ENCODE peak calls at places on chromosomes 5 and 9, in five cellular contexts. One of them, this sample, is unnamed.

GRCh38 chr5:54844905-54845566 is 140.4 kb downstream of the ESM1 start:
- DNase-seq in COR-L47: peak
- DNase-seq in cardiac fibroblast: peak
- DNase-seq in iris pigment epithelial cell: peak
- DNase-seq in stimulated activated CD8-positive, alpha-beta memory T cell treated with anti-CD3 and anti-CD28 coated beads, Interleukin-4, amount 100 ng/mL, for 24 hours: no peak
- DNase-seq in this sample: no peak

GRCh38 chr9:137216188-137216965 is 5.7 kb downstream of the RNF208 start:
- DNase-seq in iris pigment epithelial cell: no peak
- DNase-seq in COR-L47: no peak
- DNase-seq in cardiac fibroblast: no peak
- DNase-seq in stimulated activated CD8-positive, alpha-beta memory T cell treated with anti-CD3 and anti-CD28 coated beads, Interleukin-4, amount 100 ng/mL, for 24 hours: no peak
- DNase-seq in this sample: no peak

GRCh38 chr9:136762915-136763648 is 1.2 kb downstream of the LCN15 start:
- DNase-seq in iris pigment epithelial cell: no peak
- DNase-seq in COR-L47: no peak
- DNase-seq in stimulated activated CD8-positive, alpha-beta memory T cell treated with anti-CD3 and anti-CD28 coated beads, Interleukin-4, amount 100 ng/mL, for 24 hours: peak
- DNase-seq in cardiac fibroblast: no peak
- DNase-seq in this sample: peak

GRCh38 chr9:81028504-81028903 is 660.8 kb downstream of the TLE1 start:
- DNase-seq in cardiac fibroblast: peak
- DNase-seq in COR-L47: no peak
- DNase-seq in stimulated activated CD8-positive, alpha-beta memory T cell treated with anti-CD3 and anti-CD28 coated beads, Interleukin-4, amount 100 ng/mL, for 24 hours: no peak
- DNase-seq in iris pigment epithelial cell: peak
- DNase-seq in this sample: peak

GRCh38 chr9:85224729-85225128 is 517.0 kb downstream of the AGTPBP1 start:
- DNase-seq in iris pigment epithelial cell: peak
- DNase-seq in COR-L47: no peak
- DNase-seq in stimulated activated CD8-positive, alpha-beta memory T cell treated with anti-CD3 and anti-CD28 coated beads, Interleukin-4, amount 100 ng/mL, for 24 hours: no peak
- DNase-seq in cardiac fibroblast: peak
- DNase-seq in this sample: no peak

GRCh38 chr9:82333671-82334070 is 345.1 kb downstream of the SPATA31D1 start:
- DNase-seq in cardiac fibroblast: peak
- DNase-seq in stimulated activated CD8-positive, alpha-beta memory T cell treated with anti-CD3 and anti-CD28 coated beads, Interleukin-4, amount 100 ng/mL, for 24 hours: no peak
- DNase-seq in iris pigment epithelial cell: no peak
- DNase-seq in COR-L47: no peak
- DNase-seq in this sample: no peak

GRCh38 chr5:158422653-158423505 is 563.9 kb upstream of the CLINT1 start:
- DNase-seq in iris pigment epithelial cell: peak
- DNase-seq in stimulated activated CD8-positive, alpha-beta memory T cell treated with anti-CD3 and anti-CD28 coated beads, Interleukin-4, amount 100 ng/mL, for 24 hours: no peak
- DNase-seq in COR-L47: no peak
- DNase-seq in cardiac fibroblast: peak
- DNase-seq in this sample: no peak

GRCh38 chr9:32783168-32783891 is at the start of gene TMEM215:
- DNase-seq in COR-L47: no peak
- DNase-seq in stimulated activated CD8-positive, alpha-beta memory T cell treated with anti-CD3 and anti-CD28 coated beads, Interleukin-4, amount 100 ng/mL, for 24 hours: no peak
- DNase-seq in cardiac fibroblast: no peak
- DNase-seq in iris pigment epithelial cell: no peak
- DNase-seq in this sample: no peak

GRCh38 chr5:136016945-136017530 is 11.8 kb upstream of the TGFBI start:
- DNase-seq in cardiac fibroblast: peak
- DNase-seq in COR-L47: no peak
- DNase-seq in iris pigment epithelial cell: peak
- DNase-seq in stimulated activated CD8-positive, alpha-beta memory T cell treated with anti-CD3 and anti-CD28 coated beads, Interleukin-4, amount 100 ng/mL, for 24 hours: no peak
- DNase-seq in this sample: peak

GRCh38 chr5:123285122-123286011 is 137.8 kb downstream of the CEP120 start:
- DNase-seq in stimulated activated CD8-positive, alpha-beta memory T cell treated with anti-CD3 and anti-CD28 coated beads, Interleukin-4, amount 100 ng/mL, for 24 hours: no peak
- DNase-seq in cardiac fibroblast: peak
- DNase-seq in iris pigment epithelial cell: peak
- DNase-seq in COR-L47: no peak
- DNase-seq in this sample: no peak

GRCh38 chr5:128154943-128155342 is 71.4 kb downstream of the SLC12A2 start:
- DNase-seq in iris pigment epithelial cell: peak
- DNase-seq in cardiac fibroblast: peak
- DNase-seq in stimulated activated CD8-positive, alpha-beta memory T cell treated with anti-CD3 and anti-CD28 coated beads, Interleukin-4, amount 100 ng/mL, for 24 hours: no peak
- DNase-seq in COR-L47: no peak
- DNase-seq in this sample: no peak

GRCh38 chr9:113326230-113326629 is 13.8 kb downstream of the WDR31 start:
- DNase-seq in cardiac fibroblast: no peak
- DNase-seq in iris pigment epithelial cell: no peak
- DNase-seq in stimulated activated CD8-positive, alpha-beta memory T cell treated with anti-CD3 and anti-CD28 coated beads, Interleukin-4, amount 100 ng/mL, for 24 hours: no peak
- DNase-seq in COR-L47: no peak
- DNase-seq in this sample: no peak

GRCh38 chr9:95854386-95855015 is 21.0 kb upstream of the ERCC6L2 start:
- DNase-seq in iris pigment epithelial cell: peak
- DNase-seq in stimulated activated CD8-positive, alpha-beta memory T cell treated with anti-CD3 and anti-CD28 coated beads, Interleukin-4, amount 100 ng/mL, for 24 hours: no peak
- DNase-seq in cardiac fibroblast: peak
- DNase-seq in COR-L47: no peak
- DNase-seq in this sample: no peak

GRCh38 chr9:82456621-82457020 is 468.0 kb downstream of the SPATA31D1 start:
- DNase-seq in iris pigment epithelial cell: peak
- DNase-seq in COR-L47: no peak
- DNase-seq in cardiac fibroblast: peak
- DNase-seq in stimulated activated CD8-positive, alpha-beta memory T cell treated with anti-CD3 and anti-CD28 coated beads, Interleukin-4, amount 100 ng/mL, for 24 hours: no peak
- DNase-seq in this sample: no peak

GRCh38 chr5:112694853-112695709 is 42.6 kb upstream of the APC start:
- DNase-seq in stimulated activated CD8-positive, alpha-beta memory T cell treated with anti-CD3 and anti-CD28 coated beads, Interleukin-4, amount 100 ng/mL, for 24 hours: no peak
- DNase-seq in cardiac fibroblast: peak
- DNase-seq in iris pigment epithelial cell: peak
- DNase-seq in COR-L47: no peak
- DNase-seq in this sample: peak

GRCh38 chr9:137482094-137482781 is 23.1 kb upstream of the NSMF start:
- DNase-seq in cardiac fibroblast: peak
- DNase-seq in COR-L47: no peak
- DNase-seq in stimulated activated CD8-positive, alpha-beta memory T cell treated with anti-CD3 and anti-CD28 coated beads, Interleukin-4, amount 100 ng/mL, for 24 hours: no peak
- DNase-seq in iris pigment epithelial cell: peak
- DNase-seq in this sample: peak